ENCODE peak calls at places on chromosomes 4 and X, in six cellular contexts. L, O, Y, N, F and W are unnamed samples.

GRCh38 chr4:8724436-8725070 is 132.0 kb downstream of the CPZ start:
- DNase-seq in N (no peak), F (no peak), O (peak; percentile 14), L (peak; percentile 58), Y (no peak), W (peak; percentile 11)

GRCh38 chrX:46298821-46299220 is 246.4 kb downstream of the ZNF674 start:
- DNase-seq in N (no peak), O (no peak), L (no peak), F (no peak), Y (no peak), W (no peak)

GRCh38 chrX:32893751-32894150 is 317.6 kb downstream of the DMD start:
- DNase-seq in O (no peak), Y (no peak), N (no peak), F (no peak), L (no peak), W (no peak)

GRCh38 chr4:48047421-48047844 is 30.9 kb downstream of the NIPAL1 start:
- DNase-seq in N (no peak), Y (no peak), O (no peak), F (no peak), L (no peak), W (no peak)

GRCh38 chrX:25726539-25726938 is 411.6 kb upstream of the MAGEB18 start:
- DNase-seq in O (peak; percentile 51), L (no peak), Y (no peak), F (no peak), N (no peak), W (no peak)

GRCh38 chr4:39668835-39669234 is 29.1 kb upstream of the UBE2K start:
- DNase-seq in L (no peak), F (no peak), Y (no peak), N (no peak), O (no peak), W (no peak)

GRCh38 chrX:145848451-145848850 is 30.8 kb downstream of the SLITRK2 start:
- DNase-seq in L (no peak), O (peak; percentile 28), F (no peak), Y (no peak), N (no peak), W (no peak)

GRCh38 chr4:112290341-112290740 is 4.6 kb upstream of the TIFA start:
- DNase-seq in F (no peak), N (no peak), O (no peak), L (no peak), Y (no peak), W (no peak)

GRCh38 chr4:55910140-55910539 is 38.6 kb upstream of the CEP135 start:
- DNase-seq in N (no peak), L (no peak), Y (no peak), F (no peak), O (no peak), W (no peak)

GRCh38 chr4:95627004-95627403 is 78.2 kb upstream of the UNC5C start:
- DNase-seq in N (no peak), O (no peak), L (no peak), Y (no peak), F (no peak), W (no peak)

GRCh38 chrX:13658602-13659001 is 5.7 kb downstream of the TCEANC start:
- DNase-seq in F (peak; percentile 44), N (peak; percentile 25), Y (no peak), L (no peak), O (no peak), W (no peak)

GRCh38 chr4:31657859-31658258 is 937.7 kb downstream of the PCDH7 start:
- DNase-seq in O (no peak), F (no peak), L (no peak), Y (no peak), N (no peak), W (no peak)

GRCh38 chr4:100880012-100880411 is 362.2 kb upstream of the EMCN start:
- DNase-seq in O (no peak), N (no peak), Y (no peak), L (no peak), F (peak; percentile 6), W (no peak)

GRCh38 chrX:74259879-74260491 is 44.0 kb upstream of the ZCCHC13 start:
- DNase-seq in N (no peak), Y (no peak), F (no peak), O (no peak), L (no peak), W (no peak)

GRCh38 chrX:137569470-137569891 is 3.6 kb downstream of the ZIC3 start:
- DNase-seq in L (no peak), Y (no peak), O (no peak), F (no peak), N (no peak), W (no peak)

GRCh38 chrX:137565921-137566745 is at the start of gene ZIC3:
- DNase-seq in Y (peak; percentile 57), L (no peak), F (peak; percentile 88), N (no peak), O (peak; percentile 62), W (peak; percentile 71)

GRCh38 chrX:137567474-137568232 is 1.7 kb downstream of the ZIC3 start:
- DNase-seq in F (peak; percentile 49), O (no peak), Y (no peak), N (no peak), L (no peak), W (no peak)

GRCh38 chrX:137566746-137567473 is 983 bp downstream of the ZIC3 start:
- DNase-seq in F (peak; percentile 35), N (no peak), Y (no peak), L (no peak), O (no peak), W (no peak)

DNA sequence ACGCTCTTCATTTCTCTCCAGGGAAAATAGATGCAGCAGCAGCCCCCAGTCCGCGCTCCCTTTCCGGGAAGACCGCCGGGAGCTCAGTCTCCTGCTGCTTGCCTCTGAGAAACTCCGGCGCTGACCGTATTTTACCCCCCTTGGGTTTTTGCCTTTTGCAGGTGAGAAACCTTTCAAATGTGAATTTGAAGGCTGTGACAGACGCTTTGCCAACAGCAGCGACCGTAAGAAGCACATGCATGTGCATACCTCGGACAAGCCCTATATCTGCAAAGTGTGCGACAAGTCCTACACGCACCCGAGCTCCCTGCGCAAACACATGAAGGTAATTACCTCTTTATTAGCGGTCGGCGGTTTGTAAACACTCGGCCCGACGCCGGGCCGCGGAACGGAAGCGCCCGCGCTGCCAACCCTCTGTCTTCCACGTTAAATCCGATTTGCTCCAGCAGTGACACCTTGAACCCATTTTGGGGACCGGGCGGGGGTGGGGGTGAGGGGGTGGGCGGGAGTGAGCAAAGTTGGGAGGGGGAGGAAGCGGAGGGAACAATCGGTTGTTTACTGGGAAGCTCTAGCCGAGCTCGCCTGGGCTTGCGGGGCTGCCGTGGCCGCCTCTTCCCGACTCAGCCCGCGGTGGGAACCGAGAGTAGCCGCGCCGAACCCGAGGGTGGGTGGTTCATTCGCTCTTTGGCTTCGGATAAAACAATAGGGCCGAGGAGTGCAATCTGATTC is 3.0 kb downstream of the ZIC3 start:
- DNase-seq in Y (no peak), N (no peak), F (peak; percentile 55), L (no peak), O (no peak), W (no peak)
- H3K4me3 ChIP-seq in Y (no peak overlapping the region), N (no peak overlapping the region), F (peak overlapping the region; percentile 65), L (no peak overlapping the region), O (no peak overlapping the region), W (no peak overlapping the region)

DNA sequence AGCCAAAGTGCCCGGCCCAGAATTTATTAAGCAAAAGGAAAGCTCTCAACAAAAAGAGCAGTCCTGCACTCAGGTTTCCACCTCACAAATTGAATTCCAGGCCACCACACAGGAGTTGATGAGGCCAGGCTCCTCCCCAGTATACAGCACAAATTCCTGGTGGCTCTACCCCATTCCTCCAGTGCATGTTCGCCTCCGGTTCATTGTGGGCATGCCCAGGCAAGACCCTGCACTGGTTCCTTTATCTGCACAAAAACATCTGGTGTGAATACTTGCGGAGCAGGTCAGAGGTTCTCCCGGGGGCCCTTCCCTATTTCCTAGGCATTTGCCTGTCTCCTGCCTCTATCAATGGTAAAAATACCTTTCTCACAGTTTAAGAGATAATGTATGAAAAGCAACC is 195.2 kb upstream of the ANXA10 start:
- DNase-seq in N (no peak), L (no peak), F (peak; percentile 67), O (no peak), Y (no peak), W (no peak)
- H3K27ac ChIP-seq in N (no peak overlapping the region), L (no peak overlapping the region), F (peak overlapping the region; percentile 70), O (peak overlapping the region; percentile 50), Y (no peak overlapping the region), W (no peak overlapping the region)

GRCh38 chr4:70607454-70607853 is 15.4 kb downstream of the AMBN start:
- DNase-seq in L (no peak), F (no peak), Y (no peak), O (no peak), N (no peak), W (no peak)

GRCh38 chr4:70608324-70608723 is 16.3 kb downstream of the AMBN start:
- DNase-seq in N (no peak), Y (no peak), F (no peak), O (no peak), L (no peak), W (no peak)

GRCh38 chr4:70613893-70614572 is 14.5 kb upstream of the ENAM start:
- DNase-seq in F (no peak), Y (no peak), O (no peak), N (no peak), L (no peak), W (no peak)

GRCh38 chr4:70619288-70619687 is 9.3 kb upstream of the ENAM start:
- DNase-seq in O (no peak), L (no peak), Y (no peak), F (no peak), N (no peak), W (no peak)

GRCh38 chr4:70613182-70613892 is 15.2 kb upstream of the ENAM start:
- DNase-seq in F (no peak), L (no peak), N (no peak), Y (no peak), O (no peak), W (no peak)
- H3K4me3 ChIP-seq in F (no peak overlapping the region), L (peak overlapping the region; percentile 1), N (no peak overlapping the region), Y (no peak overlapping the region), O (no peak overlapping the region), W (peak overlapping the region; percentile 33)

GRCh38 chr4:87975466-87975865 is at the start of gene SPP1:
- DNase-seq in O (peak; percentile 19), N (peak; percentile 25), F (peak; percentile 74), Y (no peak), L (peak; percentile 50), W (no peak)

GRCh38 chr4:87977521-87978278 is 2.2 kb downstream of the SPP1 start:
- DNase-seq in F (no peak), N (no peak), O (no peak), L (no peak), Y (no peak), W (no peak)

GRCh38 chr4:87971866-87972265 is 3.6 kb upstream of the SPP1 start:
- DNase-seq in F (no peak), N (no peak), Y (no peak), O (no peak), L (no peak), W (no peak)

GRCh38 chr4:87973283-87974169 is 2.0 kb upstream of the SPP1 start:
- DNase-seq in O (peak; percentile 55), L (peak; percentile 66), F (peak; percentile 69), N (peak; percentile 13), Y (no peak), W (peak; percentile 45)

DNA sequence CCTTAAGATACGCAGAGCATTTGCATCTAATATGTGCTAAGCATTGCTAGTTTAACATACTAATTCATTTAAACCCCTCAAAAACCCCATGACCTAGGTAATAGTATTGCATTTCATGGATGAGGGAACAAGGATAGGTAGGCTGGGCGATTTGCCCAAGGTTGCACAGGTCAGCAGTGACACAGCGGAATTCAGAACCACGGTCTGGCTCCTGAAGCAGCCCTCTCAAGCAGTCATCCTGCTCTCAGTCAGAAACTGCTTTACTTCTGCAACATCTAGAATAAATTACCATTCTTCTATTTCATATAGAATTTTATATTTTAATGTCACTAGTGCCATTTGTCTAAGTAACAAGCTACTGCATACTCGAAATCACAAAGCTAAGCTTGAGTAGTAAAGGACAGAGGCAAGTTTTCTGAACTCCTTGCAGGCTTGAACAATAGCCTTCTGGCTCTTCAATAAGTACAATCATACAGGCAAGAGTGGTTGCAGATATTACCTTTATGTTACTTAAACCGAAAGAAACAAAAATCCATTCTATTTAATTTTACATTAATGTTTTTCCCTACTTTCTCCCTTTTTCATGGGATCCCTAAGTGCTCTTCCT is 555 bp upstream of the SPP1 start:
- DNase-seq in Y (no peak), N (peak; percentile 7), O (peak; percentile 63), F (no peak), L (peak; percentile 51), W (no peak)
- H3K27ac ChIP-seq in Y (no peak overlapping the region), N (peak overlapping the region; percentile 76), O (peak overlapping the region; percentile 46), F (no peak overlapping the region), L (no peak overlapping the region), W (no peak overlapping the region)